ENCODE peak calls at places on chromosomes 3 and 15, in four cellular contexts. C is fibroblast of lung, Z is left lung, U is foreskin keratinocyte. R is an unnamed sample.

GRCh38 chr3:154225536-154225935 is 98.8 kb downstream of the DHX36 start:
- DNase-seq in Z (no peak), C (no peak), U (no peak), R (no peak)

GRCh38 chr3:12235691-12236090 is 53.2 kb upstream of the PPARG start:
- DNase-seq in C (peak; percentile 43), U (peak; percentile 61), Z (no peak), R (no peak)

GRCh38 chr3:122642935-122643334 is 37.7 kb upstream of the PARP14 start:
- DNase-seq in C (no peak), Z (no peak), U (no peak), R (no peak)

GRCh38 chr15:85615930-85616329 is 178.8 kb downstream of the KLHL25 start:
- DNase-seq in U (no peak), Z (no peak), C (peak; percentile 50), R (peak; percentile 50)

GRCh38 chr15:90055182-90055581 is 47.1 kb downstream of the IDH2 start:
- DNase-seq in U (no peak), C (no peak), Z (no peak), R (no peak)

GRCh38 chr3:38916706-38917105 is 100.7 kb upstream of the SCN10A start:
- DNase-seq in U (peak; percentile 60), Z (no peak), C (peak; percentile 22), R (no peak)

GRCh38 chr3:29441020-29441324 is 160.1 kb downstream of the RBMS3 start:
- DNase-seq in Z (no peak), U (no peak), C (no peak), R (no peak)

GRCh38 chr3:37668431-37668830 is 193.2 kb upstream of the CTDSPL start:
- DNase-seq in U (no peak), Z (no peak), C (peak; percentile 5), R (peak; percentile 36)

GRCh38 chr3:190366145-190366544 is 21.8 kb upstream of the CLDN16 start:
- DNase-seq in U (peak; percentile 80), Z (no peak), C (no peak), R (no peak)

GRCh38 chr3:158233791-158234190 is 123.9 kb downstream of the RSRC1 start:
- DNase-seq in U (no peak), Z (no peak), C (no peak), R (no peak)

GRCh38 chr3:177733936-177734335 is 536.7 kb upstream of the TBL1XR1 start:
- DNase-seq in U (no peak), C (no peak), Z (no peak), R (no peak)

GRCh38 chr3:44554626-44555592 is at the start of gene ZKSCAN7:
- DNase-seq in U (peak; percentile 57), Z (peak; percentile 54), C (peak; percentile 63), R (peak; percentile 14)

GRCh38 chr3:43817825-43818224 is 127.1 kb downstream of the ABHD5 start:
- DNase-seq in U (peak; percentile 58), Z (no peak), C (no peak), R (no peak)

GRCh38 chr3:88038561-88038960 is 20.2 kb downstream of the CGGBP1 start:
- DNase-seq in U (peak; percentile 93), C (peak; percentile 70), Z (no peak), R (no peak)

GRCh38 chr3:171953300-171954022 is 85.9 kb upstream of the FNDC3B start:
- DNase-seq in C (no peak), Z (no peak), U (no peak), R (no peak)

GRCh38 chr15:90482124-90483011 is 47.4 kb upstream of the CRTC3 start:
- DNase-seq in Z (no peak), C (peak; percentile 48), U (no peak), R (peak; percentile 21)

GRCh38 chr15:80160570-80161156 is 7.9 kb downstream of the FAH start:
- DNase-seq in C (peak; percentile 92), Z (peak; percentile 91), U (peak; percentile 94), R (no peak)

GRCh38 chr15:81288040-81288439 is 35.9 kb downstream of the STARD5 start:
- DNase-seq in U (no peak), C (no peak), Z (no peak), R (no peak)

GRCh38 chr3:102906837-102907236 is 472.0 kb downstream of the ZPLD1 start:
- DNase-seq in C (peak; percentile 19), U (no peak), Z (no peak), R (no peak)

GRCh38 chr3:58254144-58254543 is 16.6 kb downstream of the ABHD6 start:
- DNase-seq in U (no peak), Z (no peak), C (no peak), R (no peak)

GRCh38 chr3:30760040-30760439 is 134.4 kb downstream of the GADL1 start:
- DNase-seq in U (peak; percentile 44), Z (no peak), C (no peak), R (no peak)

GRCh38 chr3:120072867-120073525 is 21.3 kb downstream of the GSK3B start:
- DNase-seq in C (no peak), U (no peak), Z (no peak), R (no peak)

GRCh38 chr15:51907136-51907862 is 64.3 kb downstream of the LEO1 start:
- DNase-seq in C (peak; percentile 42), Z (peak; percentile 63), U (peak; percentile 52), R (no peak)

GRCh38 chr15:98875309-98875708 is 132.3 kb downstream of the PGPEP1L start:
- DNase-seq in U (no peak), C (no peak), Z (no peak), R (no peak)

GRCh38 chr15:48992545-48992944 is 28.8 kb upstream of the SHC4 start:
- DNase-seq in U (no peak), C (no peak), Z (no peak), R (no peak)
- TF ChIP-seq CTCF in U (no peak), C (no peak), Z (no peak), R (no peak)

GRCh38 chr15:88628018-88628673 is 7.0 kb downstream of the AEN start:
- DNase-seq in C (no peak), Z (no peak), U (no peak), R (no peak)

GRCh38 chr15:88627463-88627862 is 6.3 kb downstream of the AEN start:
- DNase-seq in Z (no peak), C (no peak), U (no peak), R (no peak)

GRCh38 chr15:88630141-88630721 is 8.6 kb upstream of the ISG20 start:
- DNase-seq in Z (no peak), C (no peak), U (no peak), R (no peak)

GRCh38 chr15:88630798-88631463 is 7.9 kb upstream of the ISG20 start:
- DNase-seq in C (no peak), U (no peak), Z (no peak), R (no peak)

DNA sequence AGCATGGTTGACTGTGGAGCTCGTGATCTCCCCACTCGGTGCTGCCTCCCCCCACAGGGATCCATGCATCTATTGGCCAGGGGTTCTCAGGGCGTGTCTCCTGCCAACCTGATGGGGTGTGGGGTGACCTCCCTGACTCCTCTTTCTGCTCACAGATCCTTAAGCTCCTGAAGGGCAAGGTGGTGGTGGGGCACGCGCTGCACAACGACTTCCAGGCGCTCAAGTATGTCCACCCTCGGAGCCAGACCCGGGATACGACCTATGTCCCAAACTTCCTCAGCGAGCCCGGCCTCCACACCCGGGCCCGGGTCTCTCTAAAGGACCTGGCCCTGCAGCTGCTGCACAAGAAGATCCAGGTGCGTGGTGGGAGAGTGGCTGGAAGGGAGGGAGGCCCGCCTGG is 7.9 kb downstream of the AEN start:
- DNase-seq in Z (no peak), U (no peak), C (no peak), R (no peak)
- H3K4me1 ChIP-seq in Z (peaks cover 10% of the 10 kb centered on the region), U (no peaks in the 10 kb centered on the region), C (peaks cover 8% of the 10 kb centered on the region), R (peaks cover 36% of the 10 kb centered on the region)

DNA sequence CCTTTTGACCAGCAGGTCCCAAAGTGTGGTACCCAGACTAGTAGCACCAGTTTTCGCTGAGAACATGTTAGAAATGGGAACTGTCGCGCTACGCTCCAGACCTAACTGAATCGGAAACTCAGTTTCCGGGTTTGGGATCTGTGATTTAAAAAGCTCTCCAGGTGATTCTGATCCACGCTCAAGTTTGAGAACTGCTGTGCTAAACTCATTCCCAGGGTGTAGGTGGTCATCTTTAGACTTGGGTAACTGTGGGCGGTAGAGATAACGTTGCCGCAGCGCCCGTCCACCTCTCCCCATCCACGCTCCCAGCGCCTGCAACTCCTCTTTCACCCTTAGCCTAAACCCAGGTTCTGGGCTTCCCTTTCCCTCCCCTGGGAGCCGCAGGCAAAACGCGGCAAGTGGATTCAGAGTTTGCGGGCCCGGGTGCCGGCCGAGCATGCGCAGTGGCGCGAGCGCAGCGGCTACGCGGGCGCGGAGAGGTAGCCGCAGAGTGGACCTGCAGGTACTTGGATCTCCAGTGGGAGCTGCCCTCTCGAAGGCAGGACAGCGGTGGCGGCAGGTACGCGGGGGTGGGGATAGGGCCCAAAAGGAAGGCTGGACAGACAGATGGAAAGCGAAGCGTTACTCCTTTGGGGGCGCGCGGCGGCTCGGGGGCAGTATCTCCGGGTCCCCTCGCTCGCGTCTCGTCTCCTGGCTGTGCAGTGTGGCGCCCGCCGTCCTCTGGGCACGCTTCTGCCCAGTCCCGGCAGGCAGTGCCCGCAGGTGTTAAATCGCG is at the start of gene PLS1:
- DNase-seq in C (peak; percentile 77), Z (peak; percentile 86), U (peak; percentile 88), R (peak; percentile 42)
- TF ChIP-seq CTCF in C (no peak), Z (no peak), U (peak; percentile 18), R (peak; percentile 13)

GRCh38 chr3:144770813-144771400 is 799.3 kb downstream of the DIPK2A start:
- DNase-seq in U (no peak), Z (no peak), C (peak; percentile 30), R (no peak)

GRCh38 chr3:144773344-144773743 is 801.7 kb downstream of the DIPK2A start:
- DNase-seq in U (no peak), C (no peak), Z (no peak), R (no peak)

GRCh38 chr3:144771401-144771870 is 799.8 kb downstream of the DIPK2A start:
- DNase-seq in C (no peak), U (no peak), Z (no peak), R (no peak)

GRCh38 chr3:144772372-144772771 is 800.7 kb downstream of the DIPK2A start:
- DNase-seq in U (peak; percentile 58), C (no peak), Z (no peak), R (no peak)

DNA sequence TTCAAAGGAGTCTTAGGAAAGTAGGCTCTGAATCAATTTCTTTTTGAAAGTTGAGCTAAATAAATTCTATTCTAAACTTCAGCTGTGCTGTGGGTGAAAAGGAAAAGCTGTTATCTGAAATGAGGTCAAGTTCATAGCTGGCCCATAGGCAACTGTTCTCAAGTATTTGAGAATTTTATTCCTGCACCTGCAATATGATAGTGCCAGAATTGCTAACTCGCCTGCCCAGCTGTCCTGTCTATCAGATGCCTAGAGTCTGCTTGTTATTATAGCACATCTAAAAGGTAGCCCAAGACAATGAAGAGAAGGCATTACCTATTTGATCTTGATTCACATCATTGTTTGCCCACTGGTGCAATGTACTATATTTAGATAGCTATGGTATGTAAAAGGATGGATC is 798.7 kb downstream of the DIPK2A start:
- DNase-seq in U (no peak), Z (no peak), C (no peak), R (no peak)
- H3K4me1 ChIP-seq in U (no peaks in the 10 kb centered on the region), Z (no peaks in the 10 kb centered on the region), C (no peaks in the 10 kb centered on the region), R (peaks cover 10% of the 10 kb centered on the region)

GRCh38 chr3:35970793-35971192 is 331.5 kb downstream of the ARPP21 start:
- DNase-seq in C (no peak), U (no peak), Z (no peak), R (no peak)

GRCh38 chr3:35968223-35968622 is 328.9 kb downstream of the ARPP21 start:
- DNase-seq in Z (no peak), C (no peak), U (no peak), R (no peak)

GRCh38 chr3:35965908-35966307 is 326.6 kb downstream of the ARPP21 start:
- DNase-seq in U (peak; percentile 21), Z (no peak), C (peak; percentile 44), R (peak; percentile 17)

GRCh38 chr3:35966629-35967464 is 327.5 kb downstream of the ARPP21 start:
- DNase-seq in U (no peak), Z (no peak), C (no peak), R (no peak)
- TF ChIP-seq CTCF in U (no peak), Z (no peak), C (no peak), R (no peak)